ENCODE peak calls at places on chromosomes 2 and 18, in six cellular contexts. O is mesenchymal stem cell; Y is CD8-positive, alpha-beta memory T cell; L is mesenteric fat pad; N is stimulated activated CD4-positive, alpha-beta T cell treated with anti-CD3 and anti-CD28 coated beads, Interleukin-2, amount 100 ng/mL, for 48 hours; B is GM12891. F is an unnamed sample.

GRCh38 chr2:108139521-108139920 is 100.2 kb upstream of the SULT1C3 start:
- DNase-seq in B (no peak), N (no peak), L (no peak), O (peak; percentile 23), Y (no peak), F (peak; percentile 6)

GRCh38 chr18:77123313-77124231 is 9.0 kb downstream of the MBP start:
- DNase-seq in O (no peak), L (peak; percentile 79), Y (no peak), N (no peak), B (no peak), F (no peak)

GRCh38 chr2:100752628-100753333 is 67.2 kb upstream of the NPAS2 start:
- DNase-seq in Y (no peak), O (peak; percentile 84), B (no peak), N (no peak), L (no peak), F (no peak)

GRCh38 chr2:208999911-209000310 is 423.9 kb upstream of the MAP2 start:
- DNase-seq in Y (no peak), L (no peak), N (no peak), B (no peak), O (no peak), F (no peak)

GRCh38 chr18:79872852-79873444 is 75.2 kb downstream of the KCNG2 start:
- DNase-seq in L (peak; percentile 80), N (no peak), Y (no peak), B (no peak), O (no peak), F (no peak)

GRCh38 chr2:24824071-24824588 is 30.9 kb downstream of the CENPO start:
- DNase-seq in N (no peak), B (no peak), L (peak; percentile 55), O (no peak), Y (no peak), F (no peak)

GRCh38 chr2:186746584-186746983 is 52.7 kb downstream of the FAM171B start:
- DNase-seq in Y (no peak), N (no peak), O (no peak), B (no peak), L (no peak), F (no peak)

GRCh38 chr2:39593439-39594393 is 72.0 kb upstream of the TMEM178A start:
- DNase-seq in L (no peak), Y (no peak), N (no peak), B (no peak), O (peak; percentile 77), F (peak; percentile 36)

GRCh38 chr2:201234167-201235139 is 25.9 kb upstream of the CASP8 start:
- DNase-seq in Y (no peak), N (no peak), O (no peak), L (no peak), B (no peak), F (no peak)

GRCh38 chr2:8997108-8997507 is 6.4 kb downstream of the MBOAT2 start:
- DNase-seq in B (no peak), O (no peak), N (no peak), Y (no peak), L (no peak), F (no peak)

GRCh38 chr2:28225472-28225915 is 167.2 kb upstream of the FOSL2 start:
- DNase-seq in O (no peak), L (no peak), B (no peak), Y (no peak), N (no peak), F (no peak)

F was measured in GM13976.